ENCODE peak calls at places on chromosomes 1 and 21, in four cellular contexts. L is NCI-H774, K is GOT3, C is SJSA1. W is an unnamed sample.

GRCh38 chr1:26858891-26859630 is 3.9 kb upstream of the SFN start:
- DNase-seq in L (no peak), K (no peak), C (no peak), W (no peak)

GRCh38 chr21:16879479-16879878 is 633.4 kb upstream of the CXADR start:
- DNase-seq in L (no peak), K (no peak), C (no peak), W (no peak)

GRCh38 chr1:50369830-50370229 is 53.4 kb downstream of the DMRTA2 start:
- DNase-seq in L (peak; percentile 58), K (no peak), C (no peak), W (no peak)

GRCh38 chr1:110551278-110551809 is 32.4 kb upstream of the KCNA10 start:
- DNase-seq in L (no peak), K (no peak), C (no peak), W (no peak)

GRCh38 chr1:53495608-53496345 is 36.6 kb downstream of the DMRTB1 start:
- DNase-seq in L (no peak), K (no peak), C (no peak), W (no peak)

GRCh38 chr1:175186371-175187160 is 6.0 kb downstream of the KIAA0040 start:
- DNase-seq in L (no peak), K (no peak), C (no peak), W (no peak)

GRCh38 chr1:29521846-29522580 is 285.7 kb downstream of the PTPRU start:
- DNase-seq in L (no peak), K (no peak), C (no peak), W (no peak)

GRCh38 chr1:184672013-184672726 is 82.5 kb downstream of the EDEM3 start:
- DNase-seq in L (no peak), K (no peak), C (no peak), W (no peak)

GRCh38 chr1:184300446-184300845 is 86.4 kb upstream of the C1orf21 start:
- DNase-seq in L (no peak), K (no peak), C (peak; percentile 33), W (no peak)

GRCh38 chr1:47837866-47838561 is 159.2 kb downstream of the TRABD2B start:
- DNase-seq in L (no peak), K (no peak), C (no peak), W (no peak)

GRCh38 chr21:35984654-35985366 is 75.5 kb downstream of the SETD4 start:
- DNase-seq in L (no peak), K (no peak), C (no peak), W (no peak)

GRCh38 chr1:212498243-212498642 is 65.5 kb downstream of the NENF start:
- DNase-seq in L (no peak), K (no peak), C (no peak), W (no peak)

GRCh38 chr1:17236779-17237601 is 11.9 kb upstream of the PADI3 start:
- DNase-seq in L (peak; percentile 57), K (peak; percentile 24), C (peak; percentile 87), W (peak; percentile 94)

GRCh38 chr1:24427469-24427862 is 11.9 kb downstream of the NIPAL3 start:
- DNase-seq in L (no peak), K (no peak), C (no peak), W (no peak)

GRCh38 chr1:232594018-232594502 is 35.9 kb downstream of the SIPA1L2 start:
- DNase-seq in L (no peak), K (no peak), C (no peak), W (no peak)

GRCh38 chr1:924619-925323 is 1.0 kb downstream of the SAMD11 start:
- DNase-seq in L (no peak), K (no peak), C (peak; percentile 54), W (no peak)

GRCh38 chr1:59215766-59216291 is 81.1 kb upstream of the FGGY start:
- DNase-seq in L (no peak), K (no peak), C (no peak), W (no peak)

GRCh38 chr1:43065191-43065590 is 106.5 kb upstream of the SLC2A1 start:
- DNase-seq in L (no peak), K (no peak), C (no peak), W (no peak)